ENCODE peak calls at places on chromosomes 16 and 17, in five cellular contexts. J, V, A, G and K are unnamed samples.
A peak's percentile ranks its signal among the peaks of the same experiment; 100 is the strongest.

GRCh38 chr17:30858556-30859250 is 26.9 kb downstream of the ATAD5 start:
- DNase-seq in V (no peak), J (no peak), A (no peak), G (no peak), K (no peak)

GRCh38 chr17:2137342-2138098 is 82.6 kb downstream of the HIC1 start:
- DNase-seq in J (no peak), V (peak; percentile 51), G (no peak), A (no peak), K (peak; percentile 53)

GRCh38 chr17:15377608-15378007 is 36.2 kb upstream of the TEKT3 start:
- DNase-seq in A (no peak), G (peak; percentile 89), J (no peak), V (no peak), K (no peak)

GRCh38 chr17:68588362-68588761 is 12.8 kb downstream of the FAM20A start:
- DNase-seq in A (no peak), G (no peak), J (no peak), V (no peak), K (no peak)

GRCh38 chr17:41060052-41060604 is at the start of gene KRTAP2-3:
- DNase-seq in J (no peak), G (peak; percentile 36), V (no peak), A (no peak), K (no peak)

GRCh38 chr17:40113961-40114272 is 7.9 kb upstream of the MSL1 start:
- DNase-seq in J (no peak), V (no peak), A (no peak), G (no peak), K (no peak)

GRCh38 chr16:85908444-85908843 is 9.5 kb downstream of the IRF8 start:
- DNase-seq in G (no peak), V (peak; percentile 59), J (no peak), A (no peak), K (no peak)

GRCh38 chr16:10519929-10520868 is 60.2 kb downstream of the EMP2 start:
- DNase-seq in J (no peak), G (peak; percentile 98), V (no peak), A (no peak), K (no peak)

GRCh38 chr17:8632087-8632486 is 1.6 kb upstream of the MYH10 start:
- DNase-seq in A (no peak), J (no peak), V (no peak), G (peak; percentile 66), K (no peak)

GRCh38 chr17:31581022-31581483 is 189.6 kb downstream of the RAB11FIP4 start:
- DNase-seq in A (no peak), V (no peak), G (no peak), J (peak; percentile 84), K (no peak)

GRCh38 chr17:59493867-59494266 is 71.5 kb upstream of the DHX40 start:
- DNase-seq in J (peak; percentile 27), V (no peak), A (peak; percentile 33), G (no peak), K (no peak)

GRCh38 chr16:85153656-85154091 is 41.4 kb upstream of the CIBAR2 start:
- DNase-seq in J (no peak), G (no peak), A (no peak), V (no peak), K (no peak)

GRCh38 chr17:21034350-21035235 is 8.2 kb downstream of the USP22 start:
- DNase-seq in G (no peak), V (peak; percentile 38), J (no peak), A (no peak), K (no peak)

GRCh38 chr17:72151565-72152391 is 31.0 kb downstream of the SOX9 start:
- DNase-seq in J (peak; percentile 66), A (peak; percentile 9), V (no peak), G (peak; percentile 97), K (no peak)

GRCh38 chr16:51818342-51818944 is 667.4 kb upstream of the SALL1 start:
- DNase-seq in G (peak; percentile 31), A (peak; percentile 10), J (peak; percentile 28), V (no peak), K (peak; percentile 89)

GRCh38 chr16:47377156-47377555 is 83.7 kb downstream of the ITFG1 start:
- DNase-seq in V (no peak), G (no peak), A (no peak), J (no peak), K (no peak)

GRCh38 chr16:79662673-79663313 is 62.3 kb upstream of the MAF start:
- DNase-seq in G (no peak), V (no peak), J (no peak), A (no peak), K (no peak)

GRCh38 chr17:41667280-41668008 is 21.2 kb upstream of the EIF1 start:
- DNase-seq in G (no peak), A (peak; percentile 39), V (no peak), J (no peak), K (no peak)

GRCh38 chr16:21156767-21157467 is 1.6 kb upstream of the LDAF1 start:
- DNase-seq in A (peak; percentile 66), J (peak; percentile 85), G (peak; percentile 79), V (no peak), K (no peak)

DNA sequence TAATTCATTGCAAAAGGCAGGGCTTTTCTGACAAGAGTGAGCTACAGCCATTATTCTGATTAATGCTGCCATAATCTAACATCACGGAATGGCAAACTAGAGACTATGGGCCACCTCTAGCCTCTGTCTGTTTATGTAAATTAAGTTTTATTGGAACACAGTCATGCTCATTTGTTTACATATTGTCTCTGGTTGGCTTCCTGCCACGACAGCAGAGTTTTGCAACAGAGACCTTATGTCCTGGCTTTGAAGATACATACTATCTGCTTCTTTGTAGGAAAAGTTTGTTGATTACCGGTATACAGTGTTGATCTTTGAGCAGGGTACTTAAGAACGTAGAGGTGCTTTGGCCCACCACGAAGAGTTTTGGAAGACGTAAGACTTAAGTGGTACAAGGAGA is 715.9 kb upstream of the RBFOX1 start:
- DNase-seq in V (no peak), J (no peak), A (no peak), G (no peak), K (no peak)
- TF ChIP-seq GABPA in V (no peak), J (no peak), A (no peak), G (no peak), K (no peak)

GRCh38 chr17:79800325-79801155 is 3.7 kb upstream of the CBX8 start:
- DNase-seq in J (peak; percentile 45), A (no peak), V (no peak), G (no peak), K (peak; percentile 87)

GRCh38 chr17:79801156-79802038 is 4.5 kb upstream of the CBX8 start:
- DNase-seq in V (no peak), A (no peak), J (no peak), G (no peak), K (no peak)

GRCh38 chr17:79803421-79803996 is 6.6 kb upstream of the CBX8 start:
- DNase-seq in V (no peak), A (no peak), J (no peak), G (no peak), K (no peak)

GRCh38 chr17:79802736-79803420 is 6.0 kb upstream of the CBX8 start:
- DNase-seq in A (peak; percentile 79), V (no peak), G (no peak), J (no peak), K (peak; percentile 58)

DNA sequence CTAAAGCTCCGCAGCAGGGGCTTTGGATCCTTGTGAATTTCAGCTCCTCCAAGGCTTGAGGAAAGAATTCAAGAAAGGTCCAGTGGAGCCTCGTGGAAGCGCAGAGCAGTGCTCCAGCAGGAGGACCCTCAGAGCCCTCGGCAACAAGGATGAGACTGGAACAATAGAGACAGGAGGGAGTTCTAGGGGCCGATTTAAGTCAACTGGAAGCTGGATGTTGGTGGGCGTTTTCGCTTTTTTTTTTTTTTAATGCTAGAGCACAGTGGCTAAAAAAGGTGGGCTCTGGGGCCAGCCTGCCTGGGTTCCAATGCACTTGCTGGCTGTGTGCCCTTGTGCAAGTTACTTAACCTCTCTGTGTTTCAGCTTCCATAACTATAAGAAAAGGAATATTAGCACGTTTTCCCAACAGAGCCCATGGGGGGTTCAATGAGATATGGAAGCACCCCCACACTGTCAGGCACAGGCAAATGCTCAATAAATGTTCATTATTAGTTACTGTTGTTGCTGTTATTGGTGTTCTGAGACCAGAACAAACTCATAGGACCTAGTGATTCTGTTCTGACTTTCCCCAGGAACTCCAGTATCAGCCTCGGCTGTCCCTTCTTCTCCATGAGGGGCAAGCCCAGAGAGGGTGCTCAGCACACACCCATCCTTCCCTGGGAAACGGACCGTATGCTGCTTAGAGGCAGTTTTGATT is 5.3 kb upstream of the CBX8 start:
- DNase-seq in G (no peak), J (no peak), V (no peak), A (no peak), K (peak; percentile 49)
- H3K9ac ChIP-seq in G (no peak overlapping the region), J (no peak overlapping the region), V (no peak overlapping the region), A (peak overlapping the region; percentile 80), K (no peak overlapping the region)

DNA sequence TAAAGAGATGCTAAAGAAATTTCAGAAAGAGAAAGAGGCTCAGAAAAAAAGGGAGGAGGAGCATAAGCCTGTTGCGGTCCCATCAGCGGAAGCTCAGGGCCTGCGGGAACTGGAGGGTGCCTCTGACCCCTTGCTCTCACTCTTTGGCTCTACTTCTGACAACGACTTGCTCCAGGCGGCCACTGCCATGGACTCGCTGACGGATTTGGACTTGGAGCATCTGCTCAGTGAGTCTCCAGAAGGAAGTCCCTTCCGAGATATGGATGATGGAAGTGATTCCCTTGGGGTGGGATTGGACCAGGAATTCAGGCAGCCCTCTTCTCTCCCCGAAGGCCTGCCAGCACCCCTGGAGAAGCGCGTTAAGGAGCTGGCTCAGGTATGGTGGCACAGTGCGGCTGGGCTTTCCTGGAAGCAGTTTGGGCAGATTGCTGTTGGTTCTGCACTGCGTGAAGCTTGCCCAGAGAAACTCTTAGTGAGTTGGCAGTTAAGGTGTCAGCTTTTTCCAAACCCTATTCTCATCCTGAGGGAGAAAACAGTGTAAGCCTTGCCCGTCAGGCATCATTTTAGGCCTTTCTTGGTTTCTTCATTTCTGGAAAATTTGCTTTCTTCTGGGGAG is 13.6 kb downstream of the UBN1 start:
- DNase-seq in V (no peak), J (no peak), G (no peak), A (no peak), K (no peak)
- TF ChIP-seq GABPA in V (no peak), J (no peak), G (no peak), A (no peak), K (no peak)

DNA sequence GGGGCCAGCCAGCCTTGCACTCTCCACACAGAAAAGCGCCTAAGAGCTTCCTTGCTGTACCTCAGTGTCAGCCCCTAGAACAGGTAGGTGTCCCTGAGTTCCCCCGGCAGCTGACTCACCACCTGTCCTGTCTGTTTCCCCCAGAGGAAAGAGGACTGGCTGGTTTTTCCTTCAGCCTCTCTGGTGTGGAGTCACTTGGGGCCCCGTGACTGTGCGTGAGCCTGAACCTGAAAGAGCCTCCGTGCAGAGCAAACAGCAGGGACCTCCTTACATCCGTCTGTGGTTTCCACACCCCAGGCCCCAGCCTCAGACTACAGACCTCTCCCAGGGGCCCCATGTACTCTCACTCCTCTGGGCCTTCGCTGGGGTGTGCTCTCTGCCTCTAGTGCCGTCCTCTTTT is 87.8 kb downstream of the GNAO1 start:
- DNase-seq in A (no peak), J (no peak), V (no peak), G (no peak), K (no peak)
- H3K9ac ChIP-seq in A (peak overlapping the region; percentile 17), J (no peak overlapping the region), V (no peak overlapping the region), G (no peak overlapping the region), K (no peak overlapping the region)